ENCODE peak calls at places on chromosome 11, in five cellular contexts. X is fibroblast of mammary gland; P is endothelial cell; M is activated naive CD8-positive, alpha-beta T cell treated with anti-CD3 and anti-CD28 coated beads for 36 hours; F is activated gamma-delta T cell treated with Interleukin-2 at 50 U/mL for 16 hours. O is an unnamed sample.

GRCh38 chr11:102111011-102111786 is 952 bp downstream of the YAP1 start:
- DNase-seq in F (no peak), P (peak; percentile 89), X (peak; percentile 69), M (peak; percentile 3), O (peak; percentile 12)

GRCh38 chr11:125164422-125165110 is at the start of gene PKNOX2:
- DNase-seq in X (peak; percentile 34), P (peak; percentile 95), M (peak; percentile 72), F (peak; percentile 39), O (peak; percentile 56)

GRCh38 chr11:122093731-122094130 is 22.3 kb downstream of the BLID start:
- DNase-seq in P (no peak), X (peak; percentile 87), F (no peak), M (no peak), O (no peak)

GRCh38 chr11:12433571-12434061 is 56.2 kb downstream of the PARVA start:
- DNase-seq in F (no peak), X (peak; percentile 92), M (no peak), P (no peak), O (no peak)

GRCh38 chr11:17751558-17751957 is 17.0 kb downstream of the KCNC1 start:
- DNase-seq in P (no peak), F (no peak), X (no peak), M (no peak), O (no peak)

GRCh38 chr11:105862736-105863367 is 159.2 kb downstream of the MSANTD4 start:
- DNase-seq in P (no peak), F (no peak), X (peak; percentile 65), M (no peak), O (no peak)

GRCh38 chr11:3853935-3854659 is 1.4 kb upstream of the STIM1 start:
- DNase-seq in P (no peak), F (peak; percentile 60), M (peak; percentile 67), X (no peak), O (no peak)

GRCh38 chr11:131356201-131356600 is 14.2 kb upstream of the NTM start:
- DNase-seq in M (no peak), P (no peak), X (peak; percentile 67), F (no peak), O (no peak)

GRCh38 chr11:71929491-71929890 is 645 bp downstream of the RNF121 start:
- DNase-seq in P (no peak), F (no peak), M (no peak), X (no peak), O (no peak)

GRCh38 chr11:127114035-127114434 is 113.5 kb upstream of the KIRREL3 start:
- DNase-seq in F (no peak), X (no peak), P (no peak), M (no peak), O (no peak)

GRCh38 chr11:57484141-57484710 is 23.9 kb downstream of the RTN4RL2 start:
- DNase-seq in X (no peak), P (no peak), M (no peak), F (no peak), O (peak; percentile 67)

GRCh38 chr11:1453611-1454386 is 32.8 kb downstream of the MOB2 start:
- DNase-seq in X (no peak), P (peak; percentile 37), F (no peak), M (peak; percentile 31), O (peak; percentile 81)

GRCh38 chr11:574632-575323 is 1.5 kb upstream of the PHRF1 start:
- DNase-seq in P (no peak), M (no peak), X (no peak), F (no peak), O (no peak)

GRCh38 chr11:129023968-129024676 is 81.5 kb upstream of the TP53AIP1 start:
- DNase-seq in F (no peak), X (no peak), P (no peak), M (no peak), O (no peak)

GRCh38 chr11:1835671-1836010 is 851 bp downstream of the SYT8 start:
- DNase-seq in F (no peak), X (no peak), M (no peak), P (no peak), O (no peak)

GRCh38 chr11:44992774-44993173 is 42.1 kb upstream of the TP53I11 start:
- DNase-seq in F (no peak), M (no peak), X (no peak), P (no peak), O (no peak)

GRCh38 chr11:29260939-29261705 is 755.7 kb downstream of the KCNA4 start:
- DNase-seq in X (peak; percentile 19), M (no peak), F (no peak), P (no peak), O (no peak)

GRCh38 chr11:27211370-27212127 is 151.5 kb downstream of the CCDC34 start:
- DNase-seq in M (no peak), F (no peak), X (no peak), P (no peak), O (no peak)

GRCh38 chr11:111528557-111528956 is 12.0 kb upstream of the LAYN start:
- DNase-seq in P (no peak), X (no peak), M (no peak), F (peak; percentile 34), O (no peak)

GRCh38 chr11:66022401-66023185 is 3.7 kb downstream of the CATSPER1 start:
- DNase-seq in F (peak; percentile 76), M (peak; percentile 82), P (peak; percentile 94), X (peak; percentile 47), O (peak; percentile 93)

GRCh38 chr11:104333977-104334376 is 170.0 kb upstream of the PDGFD start:
- DNase-seq in F (no peak), X (peak; percentile 19), P (peak; percentile 12), M (no peak), O (no peak)

GRCh38 chr11:87597696-87598095 is 560.0 kb downstream of the TMEM135 start:
- DNase-seq in X (no peak), M (no peak), F (no peak), P (no peak), O (no peak)

GRCh38 chr11:22539851-22540376 is 85.7 kb downstream of the FANCF start:
- DNase-seq in M (no peak), P (no peak), F (no peak), X (peak; percentile 35), O (no peak)

GRCh38 chr11:98964146-98964545 is 56.6 kb upstream of the CNTN5 start:
- DNase-seq in X (no peak), F (no peak), M (no peak), P (no peak), O (no peak)

GRCh38 chr11:6116638-6117037 is 9.2 kb downstream of the OR56B4 start:
- DNase-seq in M (no peak), P (no peak), X (no peak), F (no peak), O (no peak)

GRCh38 chr11:27497284-27497866 is 9.2 kb downstream of the LIN7C start:
- DNase-seq in M (no peak), P (no peak), X (peak; percentile 44), F (no peak), O (no peak)

GRCh38 chr11:1748467-1749019 is 1.9 kb downstream of the IFITM10 start:
- DNase-seq in F (no peak), X (no peak), P (no peak), M (no peak), O (no peak)

GRCh38 chr11:128521697-128522062 is 65.7 kb downstream of the ETS1 start:
- DNase-seq in F (no peak), X (peak; percentile 39), M (no peak), P (no peak), O (no peak)

GRCh38 chr11:17719940-17720795 is 797 bp downstream of the MYOD1 start:
- DNase-seq in X (peak; percentile 31), P (peak; percentile 65), M (no peak), F (no peak), O (no peak)

GRCh38 chr11:117606211-117606610 is 190.8 kb downstream of the DSCAML1 start:
- DNase-seq in X (no peak), M (no peak), P (no peak), F (no peak), O (peak; percentile 43)

GRCh38 chr11:11620251-11620965 is 1.4 kb downstream of the GALNT18 start:
- DNase-seq in P (peak; percentile 52), M (peak; percentile 10), X (peak; percentile 24), F (no peak), O (peak; percentile 26)

GRCh38 chr11:15038963-15039362 is 34.4 kb upstream of the CALCB start:
- DNase-seq in F (no peak), X (peak; percentile 55), M (no peak), P (no peak), O (no peak)

GRCh38 chr11:518463-519202 is 11.6 kb upstream of the RNH1 start:
- DNase-seq in F (peak; percentile 88), M (peak; percentile 87), P (peak; percentile 86), X (peak; percentile 96), O (peak; percentile 92)

GRCh38 chr11:78336877-78337553 is 80.6 kb downstream of the GAB2 start:
- DNase-seq in P (no peak), F (no peak), X (no peak), M (no peak), O (no peak)

GRCh38 chr11:64931290-64931689 is 4.4 kb downstream of the GPHA2 start:
- DNase-seq in F (no peak), X (no peak), P (no peak), M (no peak), O (no peak)

GRCh38 chr11:113314389-113315301 is at the start of gene TTC12:
- DNase-seq in F (peak; percentile 90), P (peak; percentile 97), M (peak; percentile 95), X (peak; percentile 79), O (peak; percentile 81)

GRCh38 chr11:70736937-70737640 is 338.8 kb downstream of the CTTN start:
- DNase-seq in P (no peak), X (no peak), F (no peak), M (no peak), O (no peak)

GRCh38 chr11:101913631-101914030 is 1.2 kb upstream of the CEP126 start:
- DNase-seq in M (no peak), P (no peak), F (no peak), X (no peak), O (no peak)

GRCh38 chr11:131977231-131977630 is 606.8 kb downstream of the NTM start:
- DNase-seq in M (no peak), F (no peak), P (no peak), X (peak; percentile 3), O (no peak)